ENCODE peak calls at places on chromosomes 16 and 17, in five cellular contexts. U, H, N, A and K are unnamed samples.

GRCh38 chr17:33531311-33531710 is 238.2 kb upstream of the ASIC2 start:
- DNase-seq in N (no peak), H (no peak), A (no peak), U (no peak), K (no peak)

GRCh38 chr17:45700171-45701090 is 83.7 kb upstream of the CRHR1 start:
- DNase-seq in A (peak), U (peak), N (no peak), H (no peak), K (no peak)

GRCh38 chr17:43020789-43021738 is 1.1 kb downstream of the VAT1 start:
- DNase-seq in H (peak), N (peak), A (peak), U (peak), K (no peak)

GRCh38 chr16:85627102-85627834 is 14.1 kb downstream of the GSE1 start:
- DNase-seq in N (no peak), U (no peak), A (no peak), H (no peak), K (no peak)

GRCh38 chr17:35286120-35286781 is 43.4 kb downstream of the SLFN5 start:
- DNase-seq in H (no peak), U (no peak), A (no peak), N (no peak), K (no peak)

GRCh38 chr17:38871247-38871991 is 1.6 kb downstream of the LASP1 start:
- DNase-seq in H (peak), N (peak), U (no peak), A (no peak), K (peak)

GRCh38 chr17:42817866-42818265 is 6.2 kb downstream of the BECN1 start:
- DNase-seq in N (no peak), A (no peak), H (no peak), U (no peak), K (no peak)

GRCh38 chr17:74201250-74201649 is 2.2 kb upstream of the RPL38 start:
- DNase-seq in A (peak), N (peak), H (peak), U (peak), K (no peak)

GRCh38 chr17:35871415-35871814 is 2.7 kb upstream of the HEATR9 start:
- DNase-seq in N (no peak), U (no peak), H (no peak), A (no peak), K (no peak)

GRCh38 chr16:68290455-68290854 is 20.3 kb downstream of the SLC7A6OS start:
- DNase-seq in N (no peak), H (no peak), U (no peak), A (no peak), K (no peak)

GRCh38 chr17:62664336-62665120 is 37.1 kb downstream of the MRC2 start:
- DNase-seq in H (no peak), N (peak), U (no peak), A (no peak), K (no peak)

GRCh38 chr16:85733839-85734170 is 17.1 kb downstream of the C16orf74 start:
- DNase-seq in U (no peak), H (no peak), N (no peak), A (no peak), K (no peak)

GRCh38 chr17:14499976-14500375 is 199.1 kb downstream of the HS3ST3B1 start:
- DNase-seq in U (no peak), A (no peak), N (no peak), H (no peak), K (no peak)

GRCh38 chr17:19409509-19409908 is 1.5 kb upstream of the RNF112 start:
- DNase-seq in A (no peak), N (peak), H (no peak), U (no peak), K (no peak)

GRCh38 chr17:34527908-34528470 is 51.4 kb upstream of the TMEM132E start:
- DNase-seq in U (no peak), H (no peak), N (no peak), A (no peak), K (no peak)

GRCh38 chr16:66886914-66887313 is 6.6 kb downstream of the PDP2 start:
- DNase-seq in A (no peak), U (no peak), N (no peak), H (no peak), K (no peak)

GRCh38 chr17:50214986-50215730 is 13.7 kb upstream of the COL1A1 start:
- DNase-seq in U (no peak), A (no peak), H (no peak), N (no peak), K (no peak)

GRCh38 chr16:89434490-89434889 is 55.9 kb downstream of the ANKRD11 start:
- DNase-seq in U (no peak), H (no peak), A (no peak), N (no peak), K (no peak)

GRCh38 chr17:28908640-28909098 is 5.8 kb upstream of the DHRS13 start:
- DNase-seq in U (no peak), H (peak), A (no peak), N (peak), K (no peak)

GRCh38 chr16:67939507-67940435 is 3.1 kb upstream of the PSMB10 start:
- DNase-seq in U (no peak), A (no peak), H (peak), N (no peak), K (no peak)

GRCh38 chr17:55458977-55459376 is 37.3 kb upstream of the MMD start:
- DNase-seq in U (no peak), A (no peak), N (peak), H (no peak), K (peak)

GRCh38 chr16:19743816-19744159 is 25.7 kb downstream of the IQCK start:
- DNase-seq in A (no peak), H (no peak), U (no peak), N (no peak), K (no peak)

GRCh38 chr17:76869878-76870714 is 1.9 kb downstream of the MGAT5B start:
- DNase-seq in N (no peak), H (no peak), U (no peak), A (no peak), K (no peak)

GRCh38 chr16:67860589-67861398 is 12.1 kb upstream of the EDC4 start:
- DNase-seq in U (no peak), N (peak), A (no peak), H (no peak), K (no peak)

GRCh38 chr16:4624827-4625616 is 396 bp downstream of the MGRN1 start:
- DNase-seq in H (peak), N (peak), U (peak), A (no peak), K (peak)

GRCh38 chr17:4394208-4395110 is 28.0 kb upstream of the UBE2G1 start:
- DNase-seq in A (no peak), N (no peak), U (no peak), H (no peak), K (no peak)

GRCh38 chr17:73798111-73798748 is 154.0 kb upstream of the SDK2 start:
- DNase-seq in H (no peak), U (no peak), A (no peak), N (peak), K (no peak)

GRCh38 chr17:4899341-4900230 is at the start of gene C17orf107:
- DNase-seq in U (no peak), A (peak), N (peak), H (peak), K (peak)

GRCh38 chr17:3754458-3755334 is 31.0 kb downstream of the HASPIN start:
- DNase-seq in U (peak), N (peak), A (peak), H (peak), K (no peak)

GRCh38 chr16:55508941-55509920 is at the start of gene LPCAT2:
- DNase-seq in U (peak), A (peak), H (peak), N (peak), K (peak)

GRCh38 chr17:64554028-64554637 is 47.4 kb downstream of the CEP95 start:
- DNase-seq in U (no peak), A (no peak), H (no peak), N (no peak), K (no peak)

GRCh38 chr16:30659507-30660423 is 1.5 kb downstream of the FBRS start:
- DNase-seq in H (peak), A (no peak), N (peak), U (no peak), K (peak)